ENCODE peak calls at places on chromosomes 7 and 10, in seven cellular contexts. One of them, this sample, is unnamed.

GRCh38 chr7:154640266-154640865 is 362.6 kb downstream of the PAXIP1 start:
- DNase-seq in CD8-positive, alpha-beta T cell: no peak
- DNase-seq in B cell: no peak
- DNase-seq in endothelial cell: peak; percentile 36
- DNase-seq in Peyer's patch: no peak
- DNase-seq in foreskin keratinocyte: no peak
- DNase-seq in pancreas: no peak
- DNase-seq in this sample: no peak

GRCh38 chr10:17736223-17736622 is 15.8 kb upstream of the TMEM236 start:
- DNase-seq in CD8-positive, alpha-beta T cell: no peak
- DNase-seq in B cell: no peak
- DNase-seq in endothelial cell: no peak
- DNase-seq in Peyer's patch: no peak
- DNase-seq in foreskin keratinocyte: no peak
- DNase-seq in pancreas: no peak
- DNase-seq in this sample: no peak

GRCh38 chr7:158028290-158028941 is 559.2 kb downstream of the PTPRN2 start:
- DNase-seq in CD8-positive, alpha-beta T cell: no peak
- DNase-seq in B cell: peak; percentile 27
- DNase-seq in endothelial cell: no peak
- DNase-seq in Peyer's patch: no peak
- DNase-seq in foreskin keratinocyte: no peak
- DNase-seq in pancreas: no peak
- DNase-seq in this sample: no peak

GRCh38 chr10:123117644-123118409 is 17.9 kb upstream of the HMX3 start:
- DNase-seq in CD8-positive, alpha-beta T cell: no peak
- DNase-seq in B cell: peak; percentile 15
- DNase-seq in endothelial cell: no peak
- DNase-seq in Peyer's patch: no peak
- DNase-seq in foreskin keratinocyte: no peak
- DNase-seq in pancreas: no peak
- DNase-seq in this sample: no peak

GRCh38 chr10:77873558-77874380 is 52.8 kb downstream of the DLG5 start:
- DNase-seq in CD8-positive, alpha-beta T cell: peak; percentile 25
- DNase-seq in B cell: peak; percentile 65
- DNase-seq in endothelial cell: no peak
- DNase-seq in Peyer's patch: peak; percentile 72
- DNase-seq in foreskin keratinocyte: peak; percentile 94
- DNase-seq in pancreas: no peak
- DNase-seq in this sample: peak; percentile 89

GRCh38 chr10:43195557-43195956 is 57.3 kb downstream of the CSGALNACT2 start:
- DNase-seq in CD8-positive, alpha-beta T cell: no peak
- DNase-seq in B cell: no peak
- DNase-seq in endothelial cell: no peak
- DNase-seq in Peyer's patch: peak; percentile 12
- DNase-seq in foreskin keratinocyte: no peak
- DNase-seq in pancreas: no peak
- DNase-seq in this sample: no peak

GRCh38 chr7:102063736-102064135 is 222.9 kb upstream of the SH2B2 start:
- DNase-seq in CD8-positive, alpha-beta T cell: no peak
- DNase-seq in B cell: no peak
- DNase-seq in endothelial cell: no peak
- DNase-seq in Peyer's patch: no peak
- DNase-seq in foreskin keratinocyte: peak; percentile 96
- DNase-seq in pancreas: no peak
- DNase-seq in this sample: peak; percentile 35

GRCh38 chr10:97517778-97518561 is 19.2 kb downstream of the UBTD1 start:
- DNase-seq in CD8-positive, alpha-beta T cell: no peak
- DNase-seq in B cell: no peak
- DNase-seq in endothelial cell: peak; percentile 38
- DNase-seq in Peyer's patch: no peak
- DNase-seq in foreskin keratinocyte: peak; percentile 57
- DNase-seq in pancreas: peak; percentile 46
- DNase-seq in this sample: peak; percentile 41

GRCh38 chr7:81516898-81517297 is 252.9 kb downstream of the HGF start:
- DNase-seq in CD8-positive, alpha-beta T cell: no peak
- DNase-seq in B cell: no peak
- DNase-seq in endothelial cell: no peak
- DNase-seq in Peyer's patch: no peak
- DNase-seq in foreskin keratinocyte: no peak
- DNase-seq in pancreas: no peak
- DNase-seq in this sample: no peak

GRCh38 chr7:143936087-143937009 is 1.3 kb downstream of the OR2F2 start:
- DNase-seq in CD8-positive, alpha-beta T cell: no peak
- DNase-seq in B cell: no peak
- DNase-seq in endothelial cell: no peak
- DNase-seq in Peyer's patch: no peak
- DNase-seq in foreskin keratinocyte: peak; percentile 13
- DNase-seq in pancreas: no peak
- DNase-seq in this sample: no peak

GRCh38 chr7:40221836-40222235 is 87.0 kb downstream of the SUGCT start:
- DNase-seq in CD8-positive, alpha-beta T cell: no peak
- DNase-seq in B cell: no peak
- DNase-seq in endothelial cell: no peak
- DNase-seq in Peyer's patch: no peak
- DNase-seq in foreskin keratinocyte: peak; percentile 92
- DNase-seq in pancreas: no peak
- DNase-seq in this sample: no peak

GRCh38 chr10:116773306-116773705 is 30.9 kb upstream of the HSPA12A start:
- DNase-seq in CD8-positive, alpha-beta T cell: no peak
- DNase-seq in B cell: no peak
- DNase-seq in endothelial cell: no peak
- DNase-seq in Peyer's patch: no peak
- DNase-seq in foreskin keratinocyte: no peak
- DNase-seq in pancreas: no peak
- DNase-seq in this sample: no peak

GRCh38 chr10:87177-88080 is 38.3 kb upstream of the TUBB8 start:
- DNase-seq in CD8-positive, alpha-beta T cell: no peak
- DNase-seq in B cell: no peak
- DNase-seq in endothelial cell: no peak
- DNase-seq in Peyer's patch: no peak
- DNase-seq in foreskin keratinocyte: no peak
- DNase-seq in pancreas: no peak
- DNase-seq in this sample: no peak

GRCh38 chr10:36437367-36437766 is 688.0 kb upstream of the ANKRD30A start:
- DNase-seq in CD8-positive, alpha-beta T cell: no peak
- DNase-seq in B cell: no peak
- DNase-seq in endothelial cell: no peak
- DNase-seq in Peyer's patch: no peak
- DNase-seq in foreskin keratinocyte: no peak
- DNase-seq in pancreas: no peak
- DNase-seq in this sample: no peak

GRCh38 chr10:29851241-29851640 is 208.1 kb downstream of the JCAD start:
- DNase-seq in CD8-positive, alpha-beta T cell: no peak
- DNase-seq in B cell: no peak
- DNase-seq in endothelial cell: no peak
- DNase-seq in Peyer's patch: no peak
- DNase-seq in foreskin keratinocyte: no peak
- DNase-seq in pancreas: no peak
- DNase-seq in this sample: no peak
- TF ChIP-seq CTCF in CD8-positive, alpha-beta T cell: no peak
- TF ChIP-seq CTCF in B cell: no peak
- TF ChIP-seq CTCF in endothelial cell: no peak
- TF ChIP-seq CTCF in Peyer's patch: no peak
- TF ChIP-seq CTCF in foreskin keratinocyte: no peak
- TF ChIP-seq CTCF in pancreas: no peak
- TF ChIP-seq CTCF in this sample: no peak

GRCh38 chr10:12729885-12730284 is 271.6 kb downstream of the CCDC3 start:
- DNase-seq in CD8-positive, alpha-beta T cell: no peak
- DNase-seq in B cell: no peak
- DNase-seq in endothelial cell: peak; percentile 68
- DNase-seq in Peyer's patch: no peak
- DNase-seq in foreskin keratinocyte: no peak
- DNase-seq in pancreas: no peak
- DNase-seq in this sample: no peak
- TF ChIP-seq CTCF in CD8-positive, alpha-beta T cell: no peak
- TF ChIP-seq CTCF in B cell: no peak
- TF ChIP-seq CTCF in endothelial cell: peak; percentile 72
- TF ChIP-seq CTCF in Peyer's patch: no peak
- TF ChIP-seq CTCF in foreskin keratinocyte: peak; percentile 34
- TF ChIP-seq CTCF in pancreas: no peak
- TF ChIP-seq CTCF in this sample: no peak

GRCh38 chr7:121669144-121669543 is 203.8 kb upstream of the PTPRZ1 start:
- DNase-seq in CD8-positive, alpha-beta T cell: no peak
- DNase-seq in B cell: no peak
- DNase-seq in endothelial cell: no peak
- DNase-seq in Peyer's patch: no peak
- DNase-seq in foreskin keratinocyte: no peak
- DNase-seq in pancreas: no peak
- DNase-seq in this sample: no peak
- TF ChIP-seq CTCF in CD8-positive, alpha-beta T cell: no peak
- TF ChIP-seq CTCF in B cell: no peak
- TF ChIP-seq CTCF in endothelial cell: no peak
- TF ChIP-seq CTCF in Peyer's patch: no peak
- TF ChIP-seq CTCF in foreskin keratinocyte: no peak
- TF ChIP-seq CTCF in pancreas: no peak
- TF ChIP-seq CTCF in this sample: no peak

GRCh38 chr7:4225352-4225751 is 456.7 kb upstream of the FOXK1 start:
- DNase-seq in CD8-positive, alpha-beta T cell: no peak
- DNase-seq in B cell: no peak
- DNase-seq in endothelial cell: no peak
- DNase-seq in Peyer's patch: no peak
- DNase-seq in foreskin keratinocyte: no peak
- DNase-seq in pancreas: no peak
- DNase-seq in this sample: no peak

GRCh38 chr7:4227105-4228010 is 454.7 kb upstream of the FOXK1 start:
- DNase-seq in CD8-positive, alpha-beta T cell: no peak
- DNase-seq in B cell: no peak
- DNase-seq in endothelial cell: no peak
- DNase-seq in Peyer's patch: no peak
- DNase-seq in foreskin keratinocyte: no peak
- DNase-seq in pancreas: no peak
- DNase-seq in this sample: no peak

GRCh38 chr7:4221043-4221442 is 461.1 kb upstream of the FOXK1 start:
- DNase-seq in CD8-positive, alpha-beta T cell: no peak
- DNase-seq in B cell: no peak
- DNase-seq in endothelial cell: no peak
- DNase-seq in Peyer's patch: no peak
- DNase-seq in foreskin keratinocyte: no peak
- DNase-seq in pancreas: no peak
- DNase-seq in this sample: no peak

GRCh38 chr7:4230352-4230751 is 451.7 kb upstream of the FOXK1 start:
- DNase-seq in CD8-positive, alpha-beta T cell: no peak
- DNase-seq in B cell: no peak
- DNase-seq in endothelial cell: no peak
- DNase-seq in Peyer's patch: no peak
- DNase-seq in foreskin keratinocyte: no peak
- DNase-seq in pancreas: no peak
- DNase-seq in this sample: no peak

DNA sequence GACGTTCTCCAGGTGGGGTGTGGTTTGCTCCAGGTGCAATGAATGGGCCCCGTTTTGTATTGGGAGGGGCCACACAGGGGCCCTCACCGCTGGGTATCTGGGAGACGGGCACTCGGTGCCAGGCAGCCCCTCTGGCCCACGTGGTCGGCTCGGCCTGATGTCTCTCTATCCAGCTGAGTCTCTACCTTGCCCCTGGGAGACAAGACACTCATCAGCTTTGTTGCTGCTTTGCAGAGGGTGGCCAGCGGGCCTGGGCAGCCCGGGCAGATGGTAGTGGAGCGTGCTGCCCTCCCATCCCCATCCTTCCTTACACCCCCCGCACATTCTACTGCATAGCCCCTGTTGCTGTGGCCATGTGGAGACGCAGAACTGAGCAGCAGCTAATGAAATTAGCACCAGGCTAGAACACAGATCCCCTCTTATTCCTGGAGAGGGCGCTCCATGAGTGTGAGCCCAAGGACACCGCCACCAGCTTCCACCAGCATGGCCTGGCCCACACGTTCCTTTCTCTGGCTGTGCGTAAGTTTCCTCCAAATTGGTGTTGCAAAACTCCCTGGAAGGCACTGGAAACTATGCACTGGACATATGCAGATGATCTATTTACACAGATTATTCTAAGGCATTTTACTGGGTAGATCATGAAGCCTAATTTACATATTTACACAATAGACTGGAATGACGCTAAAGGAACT is 455.8 kb upstream of the FOXK1 start:
- DNase-seq in CD8-positive, alpha-beta T cell: no peak
- DNase-seq in B cell: no peak
- DNase-seq in endothelial cell: no peak
- DNase-seq in Peyer's patch: no peak
- DNase-seq in foreskin keratinocyte: no peak
- DNase-seq in pancreas: no peak
- DNase-seq in this sample: no peak
- TF ChIP-seq CTCF in CD8-positive, alpha-beta T cell: no peak
- TF ChIP-seq CTCF in B cell: no peak
- TF ChIP-seq CTCF in endothelial cell: no peak
- TF ChIP-seq CTCF in Peyer's patch: no peak
- TF ChIP-seq CTCF in foreskin keratinocyte: no peak
- TF ChIP-seq CTCF in pancreas: no peak
- TF ChIP-seq CTCF in this sample: no peak

GRCh38 chr7:145331076-145331475 is 495.2 kb upstream of the TPK1 start:
- DNase-seq in CD8-positive, alpha-beta T cell: no peak
- DNase-seq in B cell: no peak
- DNase-seq in endothelial cell: no peak
- DNase-seq in Peyer's patch: no peak
- DNase-seq in foreskin keratinocyte: no peak
- DNase-seq in pancreas: no peak
- DNase-seq in this sample: no peak
- TF ChIP-seq CTCF in CD8-positive, alpha-beta T cell: no peak
- TF ChIP-seq CTCF in B cell: no peak
- TF ChIP-seq CTCF in endothelial cell: no peak
- TF ChIP-seq CTCF in Peyer's patch: no peak
- TF ChIP-seq CTCF in foreskin keratinocyte: no peak
- TF ChIP-seq CTCF in pancreas: no peak
- TF ChIP-seq CTCF in this sample: no peak

GRCh38 chr7:136183981-136184380 is 206.8 kb upstream of the MTPN start:
- DNase-seq in CD8-positive, alpha-beta T cell: no peak
- DNase-seq in B cell: no peak
- DNase-seq in endothelial cell: peak; percentile 9
- DNase-seq in Peyer's patch: no peak
- DNase-seq in foreskin keratinocyte: no peak
- DNase-seq in pancreas: no peak
- DNase-seq in this sample: no peak
- TF ChIP-seq CTCF in CD8-positive, alpha-beta T cell: no peak
- TF ChIP-seq CTCF in B cell: no peak
- TF ChIP-seq CTCF in endothelial cell: no peak
- TF ChIP-seq CTCF in Peyer's patch: no peak
- TF ChIP-seq CTCF in foreskin keratinocyte: no peak
- TF ChIP-seq CTCF in pancreas: no peak
- TF ChIP-seq CTCF in this sample: no peak

GRCh38 chr7:151008511-151009323 is 15.6 kb downstream of the ATG9B start:
- DNase-seq in CD8-positive, alpha-beta T cell: peak; percentile 70
- DNase-seq in B cell: peak; percentile 69
- DNase-seq in endothelial cell: peak; percentile 70
- DNase-seq in Peyer's patch: peak; percentile 70
- DNase-seq in foreskin keratinocyte: peak; percentile 39
- DNase-seq in pancreas: peak; percentile 91
- DNase-seq in this sample: peak; percentile 72
- TF ChIP-seq CTCF in CD8-positive, alpha-beta T cell: peak; percentile 68
- TF ChIP-seq CTCF in B cell: peak; percentile 78
- TF ChIP-seq CTCF in endothelial cell: peak; percentile 86
- TF ChIP-seq CTCF in Peyer's patch: peak; percentile 67
- TF ChIP-seq CTCF in foreskin keratinocyte: peak; percentile 84
- TF ChIP-seq CTCF in pancreas: peak; percentile 68
- TF ChIP-seq CTCF in this sample: peak; percentile 37

DNA sequence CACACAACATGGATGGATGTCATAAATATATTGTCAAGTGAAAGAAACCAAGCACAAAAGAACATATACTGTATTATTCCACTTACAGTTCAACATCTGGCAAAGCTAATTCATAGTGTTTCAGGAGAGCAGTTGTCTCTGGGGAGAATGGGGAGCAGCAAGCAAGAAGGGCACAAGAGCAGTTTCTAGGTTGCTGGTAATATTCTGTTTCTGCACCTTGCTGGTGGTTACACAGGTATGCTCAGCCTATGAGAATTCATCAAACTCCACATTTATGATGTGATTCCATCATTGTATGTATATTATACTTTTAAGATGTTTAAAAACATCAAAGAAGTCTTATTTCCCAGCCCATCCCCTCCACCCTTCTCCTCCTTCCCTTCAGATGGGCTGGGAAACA is 18.1 kb upstream of the PALS2 start:
- DNase-seq in CD8-positive, alpha-beta T cell: no peak
- DNase-seq in B cell: no peak
- DNase-seq in endothelial cell: no peak
- DNase-seq in Peyer's patch: no peak
- DNase-seq in foreskin keratinocyte: no peak
- DNase-seq in pancreas: no peak
- DNase-seq in this sample: no peak
- TF ChIP-seq CTCF in CD8-positive, alpha-beta T cell: no peak
- TF ChIP-seq CTCF in B cell: no peak
- TF ChIP-seq CTCF in endothelial cell: no peak
- TF ChIP-seq CTCF in Peyer's patch: no peak
- TF ChIP-seq CTCF in foreskin keratinocyte: no peak
- TF ChIP-seq CTCF in pancreas: no peak
- TF ChIP-seq CTCF in this sample: no peak